ENCODE peak calls at places on chromosomes 5 and 9, in nine cellular contexts. N, P, G, F, E, J, H, L and K are unnamed samples.

GRCh38 chr5:171481791-171482536 is 62.5 kb downstream of the FGF18 start:
- DNase-seq in N (no peak), P (no peak), G (no peak), F (no peak), E (no peak), J (no peak), H (no peak), L (no peak), K (no peak)

GRCh38 chr5:71600783-71601182 is 13.6 kb downstream of the MCCC2 start:
- DNase-seq in N (no peak), P (no peak), G (no peak), F (no peak), E (no peak), J (no peak), H (no peak), L (peak), K (no peak)

GRCh38 chr5:112604741-112605390 is 132.8 kb upstream of the APC start:
- DNase-seq in N (peak), P (no peak), G (peak), F (no peak), E (peak), J (no peak), H (no peak), L (peak), K (no peak)

GRCh38 chr5:173327948-173328895 is at the start of gene STC2:
- DNase-seq in N (peak), P (no peak), G (peak), F (peak), E (peak), J (peak), H (no peak), L (peak), K (no peak)

GRCh38 chr9:135660407-135660806 is 2.7 kb upstream of the LCN9 start:
- DNase-seq in N (no peak), P (no peak), G (no peak), F (no peak), E (no peak), J (no peak), H (no peak), L (no peak), K (no peak)

GRCh38 chr5:119315516-119315949 is 40.3 kb upstream of the TNFAIP8 start:
- DNase-seq in N (no peak), P (no peak), G (peak), F (no peak), E (no peak), J (no peak), H (no peak), L (peak), K (no peak)

GRCh38 chr9:121735065-121735791 is 83.8 kb downstream of the DAB2IP start:
- DNase-seq in N (peak), P (no peak), G (peak), F (no peak), E (no peak), J (no peak), H (no peak), L (peak), K (no peak)

GRCh38 chr5:144042157-144042556 is 128.3 kb downstream of the YIPF5 start:
- DNase-seq in N (no peak), P (no peak), G (no peak), F (no peak), E (no peak), J (no peak), H (no peak), L (no peak), K (no peak)

GRCh38 chr5:150394912-150395689 is 17.6 kb downstream of the CD74 start:
- DNase-seq in N (no peak), P (no peak), G (no peak), F (peak), E (no peak), J (no peak), H (no peak), L (no peak), K (no peak)

GRCh38 chr9:99071313-99072039 is 33.4 kb upstream of the TGFBR1 start:
- DNase-seq in N (no peak), P (no peak), G (no peak), F (no peak), E (no peak), J (no peak), H (no peak), L (no peak), K (no peak)

GRCh38 chr9:2356391-2356790 is 265.2 kb upstream of the VLDLR start:
- DNase-seq in N (no peak), P (no peak), G (no peak), F (no peak), E (no peak), J (no peak), H (no peak), L (no peak), K (no peak)

GRCh38 chr5:142904421-142904820 is 134.2 kb downstream of the ARHGAP26 start:
- DNase-seq in N (no peak), P (no peak), G (no peak), F (no peak), E (no peak), J (no peak), H (no peak), L (no peak), K (no peak)

GRCh38 chr9:137243626-137244485 is 2.8 kb downstream of the TUBB4B start:
- DNase-seq in N (no peak), P (no peak), G (no peak), F (no peak), E (no peak), J (no peak), H (no peak), L (no peak), K (no peak)

GRCh38 chr5:56817306-56817986 is 2.1 kb downstream of the MAP3K1 start:
- DNase-seq in N (no peak), P (no peak), G (no peak), F (no peak), E (no peak), J (no peak), H (no peak), L (no peak), K (no peak)

GRCh38 chr5:173472784-173473278 is 143.6 kb downstream of the BOD1 start:
- DNase-seq in N (no peak), P (no peak), G (no peak), F (no peak), E (no peak), J (no peak), H (no peak), L (peak), K (no peak)

GRCh38 chr9:84296146-84296843 is 44.3 kb downstream of the SLC28A3 start:
- DNase-seq in N (no peak), P (no peak), G (no peak), F (no peak), E (no peak), J (peak), H (peak), L (peak), K (peak)

GRCh38 chr5:15533124-15533893 is 33.3 kb downstream of the FBXL7 start:
- DNase-seq in N (no peak), P (no peak), G (no peak), F (no peak), E (no peak), J (no peak), H (no peak), L (peak), K (no peak)

GRCh38 chr9:95757026-95757425 is 118.5 kb upstream of the ERCC6L2 start:
- DNase-seq in N (no peak), P (no peak), G (no peak), F (no peak), E (no peak), J (no peak), H (peak), L (peak), K (no peak)

GRCh38 chr5:57429513-57430120 is 53.0 kb downstream of the ACTBL2 start:
- DNase-seq in N (no peak), P (no peak), G (no peak), F (no peak), E (no peak), J (no peak), H (no peak), L (no peak), K (no peak)

GRCh38 chr9:95311956-95312355 is 5.6 kb downstream of the FANCC start:
- DNase-seq in N (no peak), P (no peak), G (no peak), F (no peak), E (no peak), J (no peak), H (no peak), L (no peak), K (no peak)

GRCh38 chr9:84139296-84140100 is 158.9 kb downstream of the RMI1 start:
- DNase-seq in N (peak), P (no peak), G (peak), F (no peak), E (no peak), J (no peak), H (no peak), L (peak), K (no peak)

GRCh38 chr5:63439537-63439936 is 522.7 kb downstream of the HTR1A start:
- DNase-seq in N (no peak), P (no peak), G (no peak), F (no peak), E (no peak), J (peak), H (no peak), L (no peak), K (no peak)

GRCh38 chr9:115989816-115990215 is 163.8 kb upstream of the PAPPA start:
- DNase-seq in N (no peak), P (no peak), G (no peak), F (no peak), E (no peak), J (no peak), H (no peak), L (no peak), K (no peak)

GRCh38 chr9:115998661-115999060 is 154.9 kb upstream of the PAPPA start:
- DNase-seq in N (no peak), P (no peak), G (no peak), F (no peak), E (no peak), J (no peak), H (peak), L (no peak), K (no peak)

GRCh38 chr9:115988701-115989100 is 164.9 kb upstream of the PAPPA start:
- DNase-seq in N (no peak), P (no peak), G (no peak), F (no peak), E (no peak), J (no peak), H (no peak), L (no peak), K (no peak)

GRCh38 chr9:115997923-115998322 is 155.7 kb upstream of the PAPPA start:
- DNase-seq in N (no peak), P (no peak), G (no peak), F (no peak), E (no peak), J (no peak), H (peak), L (peak), K (no peak)

GRCh38 chr9:115992834-115993233 is 160.8 kb upstream of the PAPPA start:
- DNase-seq in N (no peak), P (no peak), G (no peak), F (no peak), E (no peak), J (no peak), H (peak), L (peak), K (no peak)
- TF ChIP-seq CTCF in N (no peak), P (no peak), G (no peak), F (no peak), E (peak), J (no peak), H (peak), L (peak), K (no peak)

DNA sequence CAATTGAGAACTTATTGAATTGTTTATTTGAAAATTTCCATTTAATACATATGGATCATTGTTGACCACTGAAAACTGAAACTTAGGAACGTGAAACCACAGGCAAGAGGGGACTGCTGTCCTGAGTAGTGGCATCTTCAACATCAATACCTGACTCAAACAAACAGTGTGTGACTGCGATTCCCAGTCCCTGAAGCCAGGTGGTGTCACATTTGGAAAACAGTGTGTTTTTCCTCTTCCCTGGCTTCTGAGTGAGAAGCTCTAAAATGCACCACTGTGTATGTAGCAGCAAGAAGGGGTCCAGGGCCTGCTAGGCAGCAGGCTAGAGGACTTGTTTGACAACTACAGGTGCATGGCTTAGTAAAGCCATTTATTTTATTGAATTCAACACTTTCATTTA is 10.8 kb downstream of the GAPT start:
- DNase-seq in N (no peak), P (no peak), G (no peak), F (no peak), E (no peak), J (no peak), H (no peak), L (no peak), K (no peak)
- TF ChIP-seq CTCF in N (no peak), P (no peak), G (peak), F (no peak), E (peak), J (no peak), H (no peak), L (no peak), K (no peak)

GRCh38 chr5:37532976-37533740 is 154.0 kb downstream of the WDR70 start:
- DNase-seq in N (no peak), P (no peak), G (no peak), F (no peak), E (peak), J (no peak), H (no peak), L (peak), K (no peak)
- TF ChIP-seq CTCF in N (no peak), P (no peak), G (no peak), F (no peak), E (no peak), J (no peak), H (no peak), L (no peak), K (no peak)

GRCh38 chr9:107694390-107694789 is 204.8 kb upstream of the KLF4 start:
- DNase-seq in N (no peak), P (no peak), G (no peak), F (no peak), E (no peak), J (no peak), H (no peak), L (peak), K (no peak)

GRCh38 chr9:107703651-107704050 is 214.1 kb upstream of the KLF4 start:
- DNase-seq in N (no peak), P (no peak), G (peak), F (no peak), E (no peak), J (no peak), H (no peak), L (no peak), K (no peak)

GRCh38 chr9:107700902-107701301 is 211.3 kb upstream of the KLF4 start:
- DNase-seq in N (no peak), P (no peak), G (no peak), F (no peak), E (no peak), J (no peak), H (no peak), L (no peak), K (no peak)

GRCh38 chr9:107696302-107696701 is 206.7 kb upstream of the KLF4 start:
- DNase-seq in N (no peak), P (no peak), G (no peak), F (no peak), E (no peak), J (no peak), H (no peak), L (no peak), K (no peak)

GRCh38 chr9:107698779-107699564 is 209.4 kb upstream of the KLF4 start:
- DNase-seq in N (no peak), P (no peak), G (no peak), F (no peak), E (no peak), J (no peak), H (no peak), L (no peak), K (no peak)
- TF ChIP-seq CTCF in N (no peak), P (no peak), G (no peak), F (no peak), E (no peak), J (no peak), H (no peak), L (no peak), K (no peak)